ENCODE peak calls at places on chromosomes 11 and 22, in five cellular contexts. S, E, Y, L and C are unnamed samples.

GRCh38 chr22:17847360-17848078 is 73.2 kb upstream of the BID start:
- DNase-seq in S (no peak), E (no peak), Y (no peak), L (no peak), C (no peak)

GRCh38 chr22:27114186-27114585 is 456.8 kb downstream of the MIAT start:
- DNase-seq in S (no peak), E (no peak), Y (no peak), L (no peak), C (no peak)

GRCh38 chr11:108768370-108768769 is 103.5 kb downstream of the DDX10 start:
- DNase-seq in S (no peak), E (no peak), Y (no peak), L (no peak), C (no peak)

GRCh38 chr11:64385953-64386704 is 27.2 kb downstream of the RPS6KA4 start:
- DNase-seq in S (no peak), E (no peak), Y (no peak), L (peak), C (no peak)

GRCh38 chr22:29073618-29074275 is 912 bp downstream of the KREMEN1 start:
- DNase-seq in S (peak), E (no peak), Y (no peak), L (no peak), C (no peak)

GRCh38 chr11:2542406-2542805 is 97.6 kb downstream of the KCNQ1 start:
- DNase-seq in S (no peak), E (no peak), Y (no peak), L (no peak), C (no peak)

GRCh38 chr11:18105086-18105801 is 638 bp downstream of the SAAL1 start:
- DNase-seq in S (no peak), E (no peak), Y (no peak), L (no peak), C (no peak)

GRCh38 chr11:71251761-71252433 is 480 bp downstream of the SHANK2 start:
- DNase-seq in S (no peak), E (no peak), Y (peak), L (no peak), C (no peak)

GRCh38 chr22:46803031-46803880 is 40.8 kb downstream of the TBC1D22A start:
- DNase-seq in S (peak), E (no peak), Y (peak), L (peak), C (peak)

GRCh38 chr22:17501679-17502285 is 61.5 kb upstream of the SLC25A18 start:
- DNase-seq in S (peak), E (peak), Y (peak), L (no peak), C (no peak)

GRCh38 chr22:25177895-25178294 is 21.8 kb upstream of the CRYBB3 start:
- DNase-seq in S (no peak), E (no peak), Y (no peak), L (no peak), C (no peak)

GRCh38 chr11:37858398-37858797 is 1260.4 kb upstream of the RAG2 start:
- DNase-seq in S (no peak), E (no peak), Y (no peak), L (no peak), C (no peak)

GRCh38 chr22:38205261-38206128 is 3.7 kb downstream of the MAFF start:
- DNase-seq in S (peak), E (peak), Y (no peak), L (no peak), C (no peak)

GRCh38 chr11:105910095-105910715 is 111.8 kb downstream of the MSANTD4 start:
- DNase-seq in S (no peak), E (peak), Y (no peak), L (no peak), C (no peak)

GRCh38 chr11:28337701-28338100 is 229.5 kb downstream of the METTL15 start:
- DNase-seq in S (no peak), E (no peak), Y (no peak), L (no peak), C (no peak)

GRCh38 chr11:66543263-66544107 is 2.4 kb downstream of the ZDHHC24 start:
- DNase-seq in S (peak), E (no peak), Y (peak), L (peak), C (peak)

GRCh38 chr11:110948112-110948511 is 235.9 kb upstream of the ARHGAP20 start:
- DNase-seq in S (no peak), E (no peak), Y (no peak), L (no peak), C (no peak)

GRCh38 chr22:48045369-48045768 is 1282.9 kb downstream of the TBC1D22A start:
- DNase-seq in S (no peak), E (no peak), Y (no peak), L (no peak), C (no peak)

GRCh38 chr11:103673773-103674172 is 362.7 kb upstream of the DDI1 start:
- DNase-seq in S (no peak), E (no peak), Y (no peak), L (no peak), C (no peak)

GRCh38 chr11:66002648-66003225 is 434 bp downstream of the BANF1 start:
- DNase-seq in S (peak), E (no peak), Y (peak), L (no peak), C (no peak)

GRCh38 chr11:1854949-1855885 is 2.3 kb downstream of the LSP1 start:
- DNase-seq in S (no peak), E (no peak), Y (no peak), L (no peak), C (no peak)

GRCh38 chr22:27476729-27477128 is 324.8 kb downstream of the MN1 start:
- DNase-seq in S (no peak), E (no peak), Y (no peak), L (no peak), C (no peak)

GRCh38 chr11:47189100-47189834 is 3.0 kb upstream of the PACSIN3 start:
- DNase-seq in S (no peak), E (peak), Y (no peak), L (no peak), C (no peak)

GRCh38 chr11:43404406-43404805 is 45.7 kb downstream of the TTC17 start:
- DNase-seq in S (no peak), E (no peak), Y (no peak), L (no peak), C (no peak)

GRCh38 chr22:37370306-37370979 is 56.8 kb downstream of the ELFN2 start:
- DNase-seq in S (peak), E (no peak), Y (no peak), L (no peak), C (no peak)

GRCh38 chr22:25062378-25063095 is 110.0 kb downstream of the KIAA1671 start:
- DNase-seq in S (no peak), E (no peak), Y (no peak), L (peak), C (peak)

GRCh38 chr11:95674669-95675358 is 114.8 kb downstream of the FAM76B start:
- DNase-seq in S (no peak), E (no peak), Y (no peak), L (peak), C (no peak)

GRCh38 chr11:8263769-8264410 is at the start of gene LMO1:
- DNase-seq in S (peak), E (peak), Y (peak), L (peak), C (peak)

GRCh38 chr11:69700278-69701140 is 3.3 kb downstream of the FGF19 start:
- DNase-seq in S (peak), E (no peak), Y (peak), L (no peak), C (no peak)

GRCh38 chr22:27518583-27519437 is 282.7 kb downstream of the MN1 start:
- DNase-seq in S (no peak), E (no peak), Y (no peak), L (no peak), C (no peak)

GRCh38 chr11:16252373-16252772 is 104.0 kb downstream of the SOX6 start:
- DNase-seq in S (no peak), E (no peak), Y (peak), L (no peak), C (no peak)

GRCh38 chr22:41725510-41726110 is 26.3 kb downstream of the MEI1 start:
- DNase-seq in S (no peak), E (no peak), Y (no peak), L (no peak), C (no peak)

GRCh38 chr22:28024422-28024888 is 105.4 kb upstream of the PITPNB start:
- DNase-seq in S (no peak), E (no peak), Y (peak), L (no peak), C (peak)

GRCh38 chr22:43004362-43005035 is 10.4 kb downstream of the PACSIN2 start:
- DNase-seq in S (no peak), E (no peak), Y (no peak), L (no peak), C (no peak)

GRCh38 chr11:94734563-94735275 is 33.4 kb upstream of the AMOTL1 start:
- DNase-seq in S (no peak), E (no peak), Y (peak), L (no peak), C (no peak)

GRCh38 chr11:113163291-113164030 is 150.9 kb upstream of the TTC12 start:
- DNase-seq in S (no peak), E (no peak), Y (no peak), L (no peak), C (no peak)

GRCh38 chr11:71086687-71087258 is 165.6 kb downstream of the SHANK2 start:
- DNase-seq in S (no peak), E (no peak), Y (peak), L (no peak), C (no peak)

DNA sequence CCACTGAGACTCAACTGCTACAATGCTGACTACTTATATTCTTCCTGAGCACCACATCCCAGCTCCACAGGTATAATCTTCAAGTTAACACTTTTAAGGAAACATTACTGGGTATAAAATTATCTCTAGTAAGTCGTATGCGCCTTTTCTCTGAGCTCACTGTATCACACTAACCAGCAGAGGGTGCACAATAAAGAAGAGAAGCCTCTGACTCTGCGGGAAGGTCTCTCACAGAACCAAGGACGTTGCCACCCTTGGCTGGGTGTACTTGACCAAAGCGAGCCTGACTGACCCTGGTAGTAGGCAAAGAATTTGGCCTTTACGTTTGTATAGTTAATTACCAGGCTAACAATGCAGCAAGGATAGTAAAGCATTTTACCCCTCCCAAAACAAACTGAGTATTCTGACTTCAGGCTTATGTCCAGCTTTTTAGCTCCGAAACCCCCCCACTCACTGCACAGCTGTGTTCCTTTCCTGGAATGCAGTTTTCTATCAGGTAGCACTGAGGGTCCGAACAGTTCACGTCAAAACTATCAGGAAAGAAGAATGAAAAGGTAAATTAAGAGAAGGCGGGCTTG is at the start of gene BTBD18:
- DNase-seq in S (peak), E (no peak), Y (peak), L (no peak), C (no peak)
- TF ChIP-seq CTCF in S (peak), E (peak), Y (peak), L (no peak), C (no peak)

GRCh38 chr11:90113541-90113940 is 20.9 kb upstream of the NAALAD2 start:
- DNase-seq in S (no peak), E (no peak), Y (no peak), L (no peak), C (no peak)
- TF ChIP-seq CTCF in S (peak), E (peak), Y (no peak), L (peak), C (no peak)

GRCh38 chr11:78535027-78535426 is 39.6 kb downstream of the NARS2 start:
- DNase-seq in S (no peak), E (no peak), Y (no peak), L (no peak), C (no peak)
- TF ChIP-seq CTCF in S (no peak), E (no peak), Y (no peak), L (no peak), C (no peak)

GRCh38 chr11:101288392-101288791 is 158.8 kb upstream of the PGR start:
- DNase-seq in S (no peak), E (no peak), Y (peak), L (no peak), C (no peak)
- TF ChIP-seq CTCF in S (no peak), E (no peak), Y (no peak), L (no peak), C (no peak)

GRCh38 chr11:63274776-63275175 is 31.4 kb upstream of the SLC22A25 start:
- DNase-seq in S (no peak), E (no peak), Y (no peak), L (no peak), C (no peak)
- TF ChIP-seq CTCF in S (no peak), E (no peak), Y (no peak), L (no peak), C (no peak)

GRCh38 chr22:32836286-32836859 is 34.9 kb downstream of the TIMP3 start:
- DNase-seq in S (no peak), E (no peak), Y (no peak), L (no peak), C (no peak)
- TF ChIP-seq CTCF in S (peak), E (peak), Y (peak), L (peak), C (peak)